ENCODE peak calls at places on chromosome 14, in six cellular contexts. One of them, this sample, is unnamed.

GRCh38 chr14:21467620-21468019 is 9.1 kb downstream of the RAB2B start:
- DNase-seq in stimulated activated CD8-positive, alpha-beta memory T cell treated with anti-CD3 and anti-CD28 coated beads, Interleukin-4, amount 100 ng/mL, for 24 hours: no peak
- DNase-seq in mesendoderm: no peak
- DNase-seq in left colon: no peak
- DNase-seq in foreskin keratinocyte: peak
- DNase-seq in C1 segment of cervical spinal cord: no peak
- DNase-seq in this sample: no peak

GRCh38 chr14:101065246-101065645 is 161.7 kb upstream of the RTL1 start:
- DNase-seq in stimulated activated CD8-positive, alpha-beta memory T cell treated with anti-CD3 and anti-CD28 coated beads, Interleukin-4, amount 100 ng/mL, for 24 hours: no peak
- DNase-seq in mesendoderm: no peak
- DNase-seq in left colon: no peak
- DNase-seq in foreskin keratinocyte: no peak
- DNase-seq in C1 segment of cervical spinal cord: no peak
- DNase-seq in this sample: no peak

GRCh38 chr14:100902295-100902694 is 1.2 kb downstream of the RTL1 start:
- DNase-seq in stimulated activated CD8-positive, alpha-beta memory T cell treated with anti-CD3 and anti-CD28 coated beads, Interleukin-4, amount 100 ng/mL, for 24 hours: no peak
- DNase-seq in mesendoderm: peak
- DNase-seq in left colon: no peak
- DNase-seq in foreskin keratinocyte: no peak
- DNase-seq in C1 segment of cervical spinal cord: no peak
- DNase-seq in this sample: peak

GRCh38 chr14:99322731-99323599 is 51.0 kb upstream of the BCL11B start:
- DNase-seq in stimulated activated CD8-positive, alpha-beta memory T cell treated with anti-CD3 and anti-CD28 coated beads, Interleukin-4, amount 100 ng/mL, for 24 hours: no peak
- DNase-seq in mesendoderm: no peak
- DNase-seq in left colon: no peak
- DNase-seq in foreskin keratinocyte: peak
- DNase-seq in C1 segment of cervical spinal cord: no peak
- DNase-seq in this sample: no peak

GRCh38 chr14:30284808-30285207 is 274.1 kb upstream of the G2E3 start:
- DNase-seq in stimulated activated CD8-positive, alpha-beta memory T cell treated with anti-CD3 and anti-CD28 coated beads, Interleukin-4, amount 100 ng/mL, for 24 hours: no peak
- DNase-seq in mesendoderm: no peak
- DNase-seq in left colon: no peak
- DNase-seq in foreskin keratinocyte: no peak
- DNase-seq in C1 segment of cervical spinal cord: no peak
- DNase-seq in this sample: no peak

GRCh38 chr14:68685419-68686211 is 107.3 kb downstream of the ZFP36L1 start:
- DNase-seq in stimulated activated CD8-positive, alpha-beta memory T cell treated with anti-CD3 and anti-CD28 coated beads, Interleukin-4, amount 100 ng/mL, for 24 hours: peak
- DNase-seq in mesendoderm: peak
- DNase-seq in left colon: no peak
- DNase-seq in foreskin keratinocyte: peak
- DNase-seq in C1 segment of cervical spinal cord: no peak
- DNase-seq in this sample: no peak

GRCh38 chr14:77014004-77014604 is 14.4 kb downstream of the IRF2BPL start:
- DNase-seq in stimulated activated CD8-positive, alpha-beta memory T cell treated with anti-CD3 and anti-CD28 coated beads, Interleukin-4, amount 100 ng/mL, for 24 hours: no peak
- DNase-seq in mesendoderm: peak
- DNase-seq in left colon: no peak
- DNase-seq in foreskin keratinocyte: no peak
- DNase-seq in C1 segment of cervical spinal cord: peak
- DNase-seq in this sample: peak

GRCh38 chr14:99075771-99076370 is 196.1 kb downstream of the BCL11B start:
- DNase-seq in stimulated activated CD8-positive, alpha-beta memory T cell treated with anti-CD3 and anti-CD28 coated beads, Interleukin-4, amount 100 ng/mL, for 24 hours: no peak
- DNase-seq in mesendoderm: no peak
- DNase-seq in left colon: no peak
- DNase-seq in foreskin keratinocyte: peak
- DNase-seq in C1 segment of cervical spinal cord: no peak
- DNase-seq in this sample: no peak

GRCh38 chr14:90726656-90727055 is 89.6 kb downstream of the TTC7B start:
- DNase-seq in stimulated activated CD8-positive, alpha-beta memory T cell treated with anti-CD3 and anti-CD28 coated beads, Interleukin-4, amount 100 ng/mL, for 24 hours: no peak
- DNase-seq in mesendoderm: peak
- DNase-seq in left colon: peak
- DNase-seq in foreskin keratinocyte: peak
- DNase-seq in C1 segment of cervical spinal cord: peak
- DNase-seq in this sample: peak

GRCh38 chr14:59422069-59422881 is 42.9 kb downstream of the GPR135 start:
- DNase-seq in stimulated activated CD8-positive, alpha-beta memory T cell treated with anti-CD3 and anti-CD28 coated beads, Interleukin-4, amount 100 ng/mL, for 24 hours: no peak
- DNase-seq in mesendoderm: no peak
- DNase-seq in left colon: no peak
- DNase-seq in foreskin keratinocyte: no peak
- DNase-seq in C1 segment of cervical spinal cord: no peak
- DNase-seq in this sample: no peak

GRCh38 chr14:22551597-22551982 is 37.4 kb downstream of the DAD1 start:
- DNase-seq in stimulated activated CD8-positive, alpha-beta memory T cell treated with anti-CD3 and anti-CD28 coated beads, Interleukin-4, amount 100 ng/mL, for 24 hours: no peak
- DNase-seq in mesendoderm: no peak
- DNase-seq in left colon: no peak
- DNase-seq in foreskin keratinocyte: no peak
- DNase-seq in C1 segment of cervical spinal cord: no peak
- DNase-seq in this sample: no peak

GRCh38 chr14:52825085-52825484 is 33.7 kb upstream of the GNPNAT1 start:
- DNase-seq in stimulated activated CD8-positive, alpha-beta memory T cell treated with anti-CD3 and anti-CD28 coated beads, Interleukin-4, amount 100 ng/mL, for 24 hours: no peak
- DNase-seq in mesendoderm: no peak
- DNase-seq in left colon: no peak
- DNase-seq in foreskin keratinocyte: no peak
- DNase-seq in C1 segment of cervical spinal cord: no peak
- DNase-seq in this sample: no peak

GRCh38 chr14:73277376-73277775 is 40.1 kb downstream of the PAPLN start:
- DNase-seq in stimulated activated CD8-positive, alpha-beta memory T cell treated with anti-CD3 and anti-CD28 coated beads, Interleukin-4, amount 100 ng/mL, for 24 hours: no peak
- DNase-seq in mesendoderm: no peak
- DNase-seq in left colon: no peak
- DNase-seq in foreskin keratinocyte: no peak
- DNase-seq in C1 segment of cervical spinal cord: no peak
- DNase-seq in this sample: no peak

GRCh38 chr14:89667983-89668382 is 250.9 kb upstream of the FOXN3 start:
- DNase-seq in stimulated activated CD8-positive, alpha-beta memory T cell treated with anti-CD3 and anti-CD28 coated beads, Interleukin-4, amount 100 ng/mL, for 24 hours: no peak
- DNase-seq in mesendoderm: peak
- DNase-seq in left colon: no peak
- DNase-seq in foreskin keratinocyte: no peak
- DNase-seq in C1 segment of cervical spinal cord: no peak
- DNase-seq in this sample: no peak

GRCh38 chr14:58107947-58108552 is 44.0 kb downstream of the ARMH4 start:
- DNase-seq in stimulated activated CD8-positive, alpha-beta memory T cell treated with anti-CD3 and anti-CD28 coated beads, Interleukin-4, amount 100 ng/mL, for 24 hours: no peak
- DNase-seq in mesendoderm: peak
- DNase-seq in left colon: no peak
- DNase-seq in foreskin keratinocyte: peak
- DNase-seq in C1 segment of cervical spinal cord: no peak
- DNase-seq in this sample: peak

GRCh38 chr14:52363969-52364368 is 49.9 kb downstream of the PTGER2 start:
- DNase-seq in stimulated activated CD8-positive, alpha-beta memory T cell treated with anti-CD3 and anti-CD28 coated beads, Interleukin-4, amount 100 ng/mL, for 24 hours: no peak
- DNase-seq in mesendoderm: no peak
- DNase-seq in left colon: no peak
- DNase-seq in foreskin keratinocyte: no peak
- DNase-seq in C1 segment of cervical spinal cord: no peak
- DNase-seq in this sample: no peak

GRCh38 chr14:22588419-22589095 is 467 bp downstream of the DAD1 start:
- DNase-seq in stimulated activated CD8-positive, alpha-beta memory T cell treated with anti-CD3 and anti-CD28 coated beads, Interleukin-4, amount 100 ng/mL, for 24 hours: no peak
- DNase-seq in mesendoderm: no peak
- DNase-seq in left colon: no peak
- DNase-seq in foreskin keratinocyte: no peak
- DNase-seq in C1 segment of cervical spinal cord: no peak
- DNase-seq in this sample: no peak

GRCh38 chr14:92759300-92759678 is 10.9 kb upstream of the LGMN start:
- DNase-seq in stimulated activated CD8-positive, alpha-beta memory T cell treated with anti-CD3 and anti-CD28 coated beads, Interleukin-4, amount 100 ng/mL, for 24 hours: no peak
- DNase-seq in mesendoderm: peak
- DNase-seq in left colon: peak
- DNase-seq in foreskin keratinocyte: peak
- DNase-seq in C1 segment of cervical spinal cord: no peak
- DNase-seq in this sample: no peak

GRCh38 chr14:38761033-38761432 is 342.0 kb downstream of the SEC23A start:
- DNase-seq in stimulated activated CD8-positive, alpha-beta memory T cell treated with anti-CD3 and anti-CD28 coated beads, Interleukin-4, amount 100 ng/mL, for 24 hours: no peak
- DNase-seq in mesendoderm: no peak
- DNase-seq in left colon: no peak
- DNase-seq in foreskin keratinocyte: no peak
- DNase-seq in C1 segment of cervical spinal cord: no peak
- DNase-seq in this sample: no peak

GRCh38 chr14:50397461-50398196 is 948 bp upstream of the CDKL1 start:
- DNase-seq in stimulated activated CD8-positive, alpha-beta memory T cell treated with anti-CD3 and anti-CD28 coated beads, Interleukin-4, amount 100 ng/mL, for 24 hours: no peak
- DNase-seq in mesendoderm: no peak
- DNase-seq in left colon: peak
- DNase-seq in foreskin keratinocyte: peak
- DNase-seq in C1 segment of cervical spinal cord: no peak
- DNase-seq in this sample: no peak

GRCh38 chr14:64946310-64947045 is 3.9 kb upstream of the GPX2 start:
- DNase-seq in stimulated activated CD8-positive, alpha-beta memory T cell treated with anti-CD3 and anti-CD28 coated beads, Interleukin-4, amount 100 ng/mL, for 24 hours: no peak
- DNase-seq in mesendoderm: no peak
- DNase-seq in left colon: no peak
- DNase-seq in foreskin keratinocyte: no peak
- DNase-seq in C1 segment of cervical spinal cord: no peak
- DNase-seq in this sample: no peak

This sample was measured in frontal cortex.